ENCODE peak calls at places on chromosome 9, in six cellular contexts. H is ovary; Z is left lung; Y is brain microvascular endothelial cell; N is naive thymus-derived CD4-positive, alpha-beta T cell; O is right atrium auricular region. S is an unnamed sample.

GRCh38 chr9:123041498-123041897 is 8.0 kb downstream of the GPR21 start:
- DNase-seq in H (no peak), Z (no peak), Y (no peak), N (no peak), O (no peak), S (no peak)

GRCh38 chr9:85212209-85212608 is 529.5 kb downstream of the AGTPBP1 start:
- DNase-seq in H (no peak), Z (no peak), Y (peak; percentile 54), N (no peak), O (no peak), S (no peak)

GRCh38 chr9:86507119-86507731 is 153.0 kb upstream of the TUT7 start:
- DNase-seq in H (no peak), Z (no peak), Y (no peak), N (no peak), O (no peak), S (no peak)

GRCh38 chr9:16726023-16726422 is 144.4 kb downstream of the BNC2 start:
- DNase-seq in H (no peak), Z (no peak), Y (peak; percentile 20), N (no peak), O (no peak), S (no peak)

GRCh38 chr9:37904647-37905505 is 949 bp upstream of the SLC25A51 start:
- DNase-seq in H (no peak), Z (no peak), Y (no peak), N (no peak), O (peak; percentile 57), S (peak; percentile 60)

GRCh38 chr9:121182437-121182836 is 19.2 kb downstream of the RAB14 start:
- DNase-seq in H (no peak), Z (no peak), Y (no peak), N (no peak), O (no peak), S (no peak)

GRCh38 chr9:110443878-110444245 is 106.2 kb upstream of the TXNDC8 start:
- DNase-seq in H (no peak), Z (no peak), Y (no peak), N (no peak), O (no peak), S (no peak)

GRCh38 chr9:106961623-106962022 is 98.7 kb downstream of the ZNF462 start:
- DNase-seq in H (no peak), Z (no peak), Y (peak; percentile 36), N (no peak), O (no peak), S (no peak)

GRCh38 chr9:36151306-36152210 is 15.0 kb downstream of the GLIPR2 start:
- DNase-seq in H (no peak), Z (peak; percentile 87), Y (peak; percentile 61), N (peak; percentile 87), O (no peak), S (peak; percentile 59)

GRCh38 chr9:89078860-89079259 is 87.6 kb downstream of the S1PR3 start:
- DNase-seq in H (no peak), Z (no peak), Y (peak; percentile 31), N (no peak), O (no peak), S (no peak)

GRCh38 chr9:22815246-22815645 is 368.6 kb downstream of the DMRTA1 start:
- DNase-seq in H (no peak), Z (no peak), Y (no peak), N (no peak), O (no peak), S (no peak)

GRCh38 chr9:2962471-2963172 is 118.7 kb upstream of the PUM3 start:
- DNase-seq in H (no peak), Z (no peak), Y (no peak), N (no peak), O (no peak), S (no peak)

GRCh38 chr9:84668204-84669007 is 1.1 kb upstream of the NTRK2 start:
- DNase-seq in H (peak; percentile 83), Z (peak; percentile 35), Y (peak; percentile 29), N (no peak), O (peak; percentile 82), S (peak; percentile 87)

GRCh38 chr9:17630531-17630949 is 51.7 kb downstream of the SH3GL2 start:
- DNase-seq in H (no peak), Z (no peak), Y (no peak), N (no peak), O (no peak), S (no peak)

DNA sequence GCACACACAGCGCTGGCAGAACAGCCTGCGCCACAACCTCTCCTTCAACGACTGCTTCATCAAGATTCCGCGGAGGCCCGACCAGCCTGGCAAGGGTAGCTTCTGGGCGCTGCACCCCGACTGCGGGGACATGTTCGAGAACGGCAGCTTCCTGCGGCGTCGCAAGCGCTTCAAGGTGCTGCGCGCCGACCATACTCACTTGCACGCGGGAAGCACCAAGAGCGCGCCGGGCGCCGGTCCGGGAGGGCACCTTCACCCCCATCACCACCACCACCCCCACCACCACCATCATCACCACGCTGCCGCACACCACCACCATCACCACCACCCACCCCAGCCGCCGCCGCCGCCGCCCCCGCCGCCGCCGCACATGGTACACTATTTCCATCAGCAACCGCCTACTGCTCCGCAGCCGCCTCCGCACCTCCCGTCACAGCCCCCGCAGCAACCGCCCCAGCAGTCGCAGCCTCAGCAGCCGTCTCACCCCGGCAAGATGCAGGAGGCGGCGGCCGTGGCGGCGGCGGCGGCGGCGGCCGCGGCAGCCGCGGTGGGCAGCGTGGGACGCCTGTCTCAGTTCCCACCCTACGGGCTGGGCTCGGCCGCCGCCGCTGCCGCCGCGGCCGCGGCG is 469 bp downstream of the FOXB2 start:
- DNase-seq in H (no peak), Z (no peak), Y (no peak), N (no peak), O (no peak), S (no peak)
- H3K27me3 ChIP-seq in H (no peaks in the 10 kb centered on the region), Z (peaks cover 100% of the 10 kb centered on the region), Y (peaks cover 92% of the 10 kb centered on the region), N (no peaks in the 10 kb centered on the region), O (peaks cover 76% of the 10 kb centered on the region), S (peaks cover 76% of the 10 kb centered on the region)

GRCh38 chr9:130937146-130938076 is 1.6 kb downstream of the FIBCD1 start:
- DNase-seq in H (no peak), Z (no peak), Y (no peak), N (no peak), O (no peak), S (no peak)

GRCh38 chr9:130934702-130935659 is 4.1 kb downstream of the FIBCD1 start:
- DNase-seq in H (no peak), Z (no peak), Y (no peak), N (no peak), O (no peak), S (no peak)

GRCh38 chr9:130935660-130936271 is 3.3 kb downstream of the FIBCD1 start:
- DNase-seq in H (no peak), Z (no peak), Y (no peak), N (no peak), O (no peak), S (no peak)

GRCh38 chr9:130938184-130938651 is 829 bp downstream of the FIBCD1 start:
- DNase-seq in H (no peak), Z (no peak), Y (no peak), N (no peak), O (no peak), S (no peak)

DNA sequence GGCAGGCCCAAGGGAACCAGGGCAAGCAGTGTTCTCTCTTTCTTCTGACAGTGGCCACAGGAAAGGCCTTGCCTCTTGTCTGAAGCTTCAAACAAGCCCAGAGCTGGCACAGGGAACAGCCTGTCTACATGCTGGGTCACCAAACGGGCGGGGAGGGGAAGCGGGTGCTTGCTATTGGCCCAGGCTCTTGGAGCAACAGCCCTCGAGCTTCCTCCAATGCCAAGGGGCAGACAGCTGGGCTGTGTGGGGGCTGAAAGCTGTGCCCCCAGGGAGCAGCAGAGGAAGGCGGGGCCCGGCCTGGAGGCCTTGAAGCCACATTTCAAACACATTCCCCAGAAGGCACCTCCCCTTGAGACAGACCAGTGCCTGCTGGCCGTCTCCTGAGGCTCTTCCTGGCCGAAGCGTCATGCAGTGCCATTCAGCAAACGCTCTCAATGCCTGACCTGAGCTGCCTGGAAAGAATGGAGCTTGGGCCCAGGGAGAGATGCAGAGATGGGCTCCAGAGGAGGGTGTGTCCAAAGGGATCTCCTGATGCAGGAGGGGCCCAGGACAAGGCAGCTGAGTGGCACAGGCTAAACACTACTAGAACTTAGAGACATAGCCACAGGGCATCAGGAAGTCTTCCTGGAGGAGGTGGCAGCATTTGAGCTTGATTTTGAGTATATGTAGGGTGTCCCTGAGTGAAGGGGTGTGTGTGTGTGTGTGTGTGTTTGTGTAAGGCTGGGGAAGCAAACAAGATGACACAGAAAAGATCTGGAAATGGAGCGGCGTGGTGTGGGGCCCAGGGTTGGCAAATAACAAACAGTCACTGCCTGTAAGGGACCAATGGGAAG is 2.5 kb downstream of the FIBCD1 start:
- DNase-seq in H (peak; percentile 77), Z (no peak), Y (peak; percentile 39), N (no peak), O (no peak), S (peak; percentile 71)
- H3K27me3 ChIP-seq in H (peaks cover 12% of the 10 kb centered on the region), Z (peaks cover 100% of the 10 kb centered on the region), Y (peaks cover 61% of the 10 kb centered on the region), N (no peaks in the 10 kb centered on the region), O (peaks cover 35% of the 10 kb centered on the region), S (peaks cover 38% of the 10 kb centered on the region)

DNA sequence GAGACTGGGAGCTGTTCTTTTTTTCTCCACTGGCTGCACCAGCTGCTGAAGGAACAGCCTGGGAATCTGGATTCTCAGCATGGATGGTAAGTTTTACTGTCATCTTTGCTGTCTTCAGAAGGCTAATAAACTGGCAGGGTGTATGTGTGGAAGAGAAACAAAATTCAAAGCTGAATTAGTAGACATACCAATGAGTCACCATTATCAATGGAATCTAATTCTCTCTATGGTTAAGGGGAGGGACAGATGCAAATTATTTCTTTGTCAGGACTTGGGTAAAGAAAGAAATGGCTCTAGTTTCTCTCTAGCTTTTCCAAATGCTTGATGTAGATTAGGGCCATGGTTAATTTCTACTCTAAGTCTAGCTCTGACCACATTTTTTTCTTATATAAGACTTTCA is 154.2 kb downstream of the MPDZ start:
- DNase-seq in H (no peak), Z (no peak), Y (no peak), N (no peak), O (no peak), S (no peak)
- H3K27me3 ChIP-seq in H (no peaks in the 10 kb centered on the region), Z (no peaks in the 10 kb centered on the region), Y (no peaks in the 10 kb centered on the region), N (no peaks in the 10 kb centered on the region), O (no peaks in the 10 kb centered on the region), S (no peaks in the 10 kb centered on the region)

DNA sequence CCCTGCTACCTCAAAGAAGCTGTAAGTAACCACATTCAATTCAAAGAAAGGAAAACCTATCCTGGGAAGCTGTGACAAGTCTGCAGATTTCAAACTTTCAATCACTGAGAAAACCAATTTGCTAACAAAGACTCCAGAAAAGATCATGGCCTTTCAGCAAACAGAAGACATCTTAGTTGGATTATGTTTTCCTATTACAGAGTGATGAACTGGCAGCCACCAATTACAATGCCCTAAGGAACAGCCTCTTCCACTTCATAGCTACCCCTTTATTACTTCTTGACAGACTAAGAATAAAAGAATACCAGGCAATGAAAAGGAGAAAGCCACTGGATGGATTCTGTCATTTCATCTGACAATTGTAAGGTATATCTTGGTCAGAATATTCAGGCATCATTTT is 128.2 kb upstream of the RASEF start:
- DNase-seq in H (no peak), Z (no peak), Y (no peak), N (no peak), O (no peak), S (no peak)
- H3K27me3 ChIP-seq in H (no peaks in the 10 kb centered on the region), Z (peaks cover 8% of the 10 kb centered on the region), Y (no peaks in the 10 kb centered on the region), N (no peaks in the 10 kb centered on the region), O (no peaks in the 10 kb centered on the region), S (no peaks in the 10 kb centered on the region)